ENCODE peak calls at places on chromosomes 12 and 14, in nine cellular contexts. V is HCT116, B is IMR-90, N is DND-41, J is transverse colon, M is RWPE2, K is heart right ventricle, T is stomach, S is neural progenitor cell. Z is an unnamed sample. For H3K27me3 and H3K4me1, the result is how much of the 10 kb centered on the place peaks cover.

GRCh38 chr14:23610090-23610814 is 25.9 kb upstream of the DHRS2 start:
- DNase-seq in K (no peak), N (peak), B (no peak), T (no peak), S (no peak), V (no peak), J (no peak), M (no peak), Z (no peak)

GRCh38 chr12:108955225-108955835 is 65.5 kb downstream of the SVOP start:
- DNase-seq in K (peak), V (no peak), S (no peak), T (no peak), J (no peak), B (no peak), M (peak), N (no peak), Z (no peak)

GRCh38 chr12:43957732-43958131 is 121.9 kb downstream of the TMEM117 start:
- DNase-seq in J (no peak), K (peak), N (peak), V (peak), B (peak), T (no peak), M (no peak), S (peak), Z (no peak)

GRCh38 chr12:33586576-33586975 is 147.0 kb upstream of the SYT10 start:
- DNase-seq in B (no peak), S (no peak), M (no peak), T (no peak), V (no peak), N (no peak), K (no peak), J (no peak), Z (no peak)

GRCh38 chr12:57729321-57729844 is 9.2 kb downstream of the AGAP2 start:
- DNase-seq in T (no peak), M (no peak), V (no peak), B (no peak), K (no peak), J (no peak), N (no peak), S (no peak), Z (no peak)

GRCh38 chr14:63777024-63777423 is 49.2 kb upstream of the SGPP1 start:
- DNase-seq in V (peak), S (no peak), T (no peak), J (no peak), N (no peak), B (peak), K (no peak), M (no peak), Z (no peak)

GRCh38 chr14:54133896-54134295 is 177.3 kb upstream of the BMP4 start:
- DNase-seq in S (no peak), V (no peak), T (no peak), B (peak), J (no peak), M (no peak), K (no peak), N (no peak), Z (no peak)

GRCh38 chr14:23110579-23111375 is 6.0 kb upstream of the CIROP start:
- DNase-seq in T (no peak), V (no peak), B (no peak), J (no peak), N (no peak), K (no peak), S (no peak), M (no peak), Z (no peak)

GRCh38 chr14:24110060-24110459 is 4.5 kb upstream of the DCAF11 start:
- DNase-seq in T (no peak), V (no peak), B (no peak), N (no peak), K (no peak), S (no peak), J (no peak), M (no peak), Z (no peak)

GRCh38 chr12:6219980-6220379 is 19.8 kb downstream of the CD9 start:
- DNase-seq in J (no peak), B (no peak), T (no peak), S (no peak), V (no peak), M (peak), K (no peak), N (no peak), Z (no peak)

GRCh38 chr14:67188326-67188725 is 914 bp upstream of the GARIN2 start:
- DNase-seq in N (no peak), T (no peak), M (no peak), J (no peak), B (no peak), S (no peak), K (no peak), V (no peak), Z (no peak)

GRCh38 chr12:4648099-4648498 is 752 bp downstream of the AKAP3 start:
- DNase-seq in N (no peak), M (no peak), S (no peak), T (no peak), J (no peak), K (no peak), B (no peak), V (no peak), Z (no peak)

GRCh38 chr12:122836027-122836921 is 1.0 kb downstream of the HIP1R start:
- DNase-seq in N (peak), K (no peak), V (no peak), J (peak), M (no peak), T (peak), S (peak), B (peak), Z (peak)

GRCh38 chr14:72948481-72949138 is 22.3 kb downstream of the DCAF4 start:
- DNase-seq in V (peak), J (peak), K (peak), M (no peak), T (peak), B (peak), S (peak), N (peak), Z (peak)

GRCh38 chr14:92686763-92687427 is 61.5 kb downstream of the LGMN start:
- DNase-seq in B (peak), J (peak), S (peak), M (no peak), N (peak), V (peak), K (peak), T (peak), Z (peak)

GRCh38 chr14:102516531-102517411 is 7.2 kb upstream of the ANKRD9 start:
- DNase-seq in N (peak), S (peak), V (no peak), K (no peak), M (peak), T (peak), B (no peak), J (peak), Z (peak)

GRCh38 chr12:12819752-12820311 is 6.7 kb downstream of the DDX47 start:
- DNase-seq in T (no peak), M (no peak), J (no peak), S (no peak), V (no peak), B (peak), K (no peak), N (no peak), Z (no peak)

GRCh38 chr12:42104087-42104486 is 40.6 kb downstream of the GXYLT1 start:
- DNase-seq in S (no peak), K (no peak), M (no peak), V (no peak), J (no peak), T (no peak), B (no peak), N (no peak), Z (no peak)

GRCh38 chr12:71441836-71442566 is 2.4 kb downstream of the LGR5 start:
- DNase-seq in B (no peak), N (no peak), K (no peak), V (no peak), S (no peak), J (no peak), M (no peak), T (no peak), Z (no peak)

GRCh38 chr12:123393747-123394146 is 9.8 kb downstream of the KMT5A start:
- DNase-seq in N (no peak), T (no peak), J (no peak), S (no peak), V (no peak), M (no peak), B (peak), K (no peak), Z (no peak)

GRCh38 chr12:125187148-125187733 is 122.0 kb downstream of the AACS start:
- DNase-seq in J (no peak), K (no peak), T (no peak), V (no peak), M (no peak), B (no peak), N (no peak), S (peak), Z (no peak)

GRCh38 chr12:124588689-124589318 is 21.4 kb upstream of the NCOR2 start:
- DNase-seq in J (no peak), V (no peak), K (peak), M (no peak), N (peak), S (no peak), T (no peak), B (peak), Z (no peak)

DNA sequence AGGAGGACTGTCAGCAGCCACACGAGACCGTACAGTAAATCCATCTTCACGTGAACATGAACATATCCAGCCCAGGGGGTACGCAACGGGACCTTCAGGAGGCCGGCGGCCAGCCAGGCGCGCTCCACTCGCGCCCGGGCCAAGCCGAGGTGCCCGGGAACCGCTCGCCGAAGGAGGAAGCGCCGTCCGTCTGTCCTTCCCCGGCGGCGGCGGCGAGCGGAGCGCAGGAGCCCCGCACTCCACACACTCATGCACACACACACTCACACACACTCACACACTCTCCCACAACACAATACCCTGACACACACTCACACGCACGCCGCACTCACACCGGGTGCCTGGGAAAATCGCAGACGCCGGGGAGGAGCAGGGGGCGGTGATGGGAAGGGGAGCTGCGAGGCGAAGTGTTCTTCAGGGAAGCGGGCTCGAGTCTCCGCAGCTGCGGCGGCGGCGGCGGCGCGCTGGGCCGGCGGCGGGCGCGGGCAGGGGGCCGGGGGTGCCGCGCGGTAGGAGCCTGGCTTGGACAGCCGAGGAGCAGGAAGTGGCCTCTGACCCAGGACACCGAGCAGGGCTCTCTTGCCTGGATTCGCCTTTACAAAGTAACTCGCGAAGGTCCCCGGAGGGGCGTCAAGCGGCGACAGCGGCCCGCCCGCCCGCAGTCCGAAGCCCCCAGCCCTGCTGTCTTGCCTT is 713 bp downstream of the MDGA2 start:
- DNase-seq in J (no peak), T (no peak), M (no peak), N (no peak), B (no peak), V (no peak), K (no peak), S (peak), Z (no peak)
- H3K4me3 ChIP-seq in J (no peak), T (peak), M (no peak), N (no peak), B (no peak), V (no peak), K (no peak), S (peak), Z (no peak)

GRCh38 chr12:48183876-48184548 is 568 bp downstream of the CCDC184 start:
- DNase-seq in V (no peak), N (no peak), B (no peak), J (no peak), T (no peak), K (no peak), S (peak), M (no peak), Z (no peak)
- H3K27me3 ChIP-seq in V (under half), N (half or more), B (half or more), J (half or more), T (under half), K (half or more), S (half or more), M (under half), Z (under half)

GRCh38 chr12:52498971-52499370 is 5.9 kb upstream of the KRT6A start:
- DNase-seq in K (no peak), T (no peak), M (no peak), J (no peak), V (no peak), S (no peak), N (no peak), B (no peak), Z (no peak)

GRCh38 chr12:52499836-52500560 is 6.9 kb upstream of the KRT6A start:
- DNase-seq in V (no peak), B (peak), S (no peak), M (no peak), K (no peak), T (no peak), J (no peak), N (no peak), Z (no peak)

GRCh38 chr12:52496590-52497071 is 3.6 kb upstream of the KRT6A start:
- DNase-seq in M (no peak), N (no peak), J (no peak), B (peak), S (peak), T (no peak), K (no peak), V (peak), Z (no peak)

GRCh38 chr12:52496054-52496453 is 3.0 kb upstream of the KRT6A start:
- DNase-seq in T (no peak), M (no peak), V (no peak), K (no peak), J (no peak), S (no peak), N (no peak), B (no peak), Z (no peak)

DNA sequence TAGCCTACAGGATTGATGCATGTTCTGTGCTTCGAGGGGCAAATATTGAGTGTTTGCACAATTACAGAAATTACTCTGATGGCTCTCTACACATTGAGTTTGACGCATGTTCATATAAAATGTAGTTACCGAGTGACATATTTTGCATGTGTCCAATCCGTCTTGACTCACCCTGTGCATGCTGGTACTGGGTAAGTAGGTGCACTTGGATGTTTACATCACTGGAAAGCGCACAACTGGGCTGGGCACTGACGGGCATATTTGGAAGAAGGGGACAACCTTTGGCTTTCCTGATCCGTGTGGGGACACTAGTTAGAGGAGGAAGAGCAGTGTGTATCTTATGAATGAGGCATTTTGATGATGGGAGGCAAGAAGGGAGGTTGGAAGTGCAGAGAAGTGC is 4.9 kb upstream of the KRT6A start:
- DNase-seq in T (no peak), K (no peak), V (no peak), M (no peak), J (no peak), S (no peak), B (no peak), N (no peak), Z (no peak)
- H3K4me1 ChIP-seq in T (under half), K (under half), V (under half), M (under half), J (under half), S (under half), B (under half), N (under half), Z (under half)

DNA sequence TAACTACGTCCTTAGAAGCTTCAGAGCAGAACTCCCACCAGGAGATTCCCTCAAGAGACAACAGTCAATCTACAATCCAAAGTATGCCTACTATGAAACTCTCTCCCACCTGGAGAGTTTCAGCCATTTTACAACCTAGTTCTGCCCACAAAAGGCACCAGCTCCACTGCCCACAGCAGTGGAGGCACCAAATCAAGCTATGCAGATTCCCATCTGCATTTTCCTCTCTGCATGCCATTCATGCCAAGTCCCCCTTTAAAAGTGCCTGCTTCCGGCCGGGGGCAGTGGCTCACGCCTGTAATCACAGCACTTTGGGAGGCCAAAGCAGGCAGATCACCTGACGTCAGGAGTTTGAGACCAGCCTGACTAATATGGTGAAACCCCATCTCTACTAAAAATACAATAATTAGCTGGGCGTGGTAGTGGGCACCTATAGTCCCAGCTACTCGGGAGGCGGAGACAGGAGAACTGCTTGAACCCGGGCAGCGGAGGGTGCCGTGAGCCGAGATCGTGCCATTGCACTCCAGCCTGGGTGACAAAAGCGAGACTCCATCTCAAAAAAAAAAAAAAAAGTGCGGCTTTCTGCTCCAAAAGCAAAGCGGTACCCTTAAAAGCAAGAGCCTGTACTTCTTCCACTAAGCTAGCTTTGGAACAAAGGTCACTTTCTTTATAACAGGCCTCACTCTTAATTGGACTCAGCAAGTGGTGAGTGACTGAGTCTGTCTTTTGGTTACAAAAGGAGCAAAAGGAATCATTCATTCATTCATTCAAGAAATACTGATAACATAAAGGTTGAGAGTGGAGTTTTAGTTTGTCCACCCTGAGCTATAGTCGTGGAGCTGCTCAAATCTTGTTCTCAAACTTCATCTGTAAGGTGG is 10.1 kb upstream of the DLGAP5 start:
- DNase-seq in K (no peak), N (no peak), M (no peak), T (no peak), V (no peak), B (no peak), J (no peak), S (no peak), Z (no peak)
- H3K4me3 ChIP-seq in K (no peak), N (no peak), M (no peak), T (no peak), V (no peak), B (no peak), J (no peak), S (no peak), Z (no peak)

GRCh38 chr14:104582005-104582404 is 2.4 kb downstream of the C14orf180 start:
- DNase-seq in S (no peak), M (no peak), N (no peak), V (no peak), J (no peak), B (no peak), T (peak), K (peak), Z (no peak)

GRCh38 chr14:104579507-104579906 is at the start of gene C14orf180:
- DNase-seq in N (no peak), M (no peak), K (peak), J (peak), S (no peak), B (no peak), V (no peak), T (peak), Z (no peak)

GRCh38 chr14:104581521-104581920 is 2.0 kb downstream of the C14orf180 start:
- DNase-seq in S (no peak), B (no peak), V (no peak), T (no peak), K (no peak), J (no peak), M (no peak), N (no peak), Z (no peak)

GRCh38 chr14:104582649-104583048 is 3.1 kb downstream of the C14orf180 start:
- DNase-seq in N (no peak), J (no peak), B (no peak), K (peak), T (peak), M (no peak), S (no peak), V (no peak), Z (no peak)

GRCh38 chr14:104580961-104581360 is 1.4 kb downstream of the C14orf180 start:
- DNase-seq in S (no peak), J (peak), B (peak), T (peak), V (no peak), N (no peak), M (no peak), K (peak), Z (no peak)
- H3K27me3 ChIP-seq in S (under half), J (under half), B (under half), T (under half), V (under half), N (under half), M (half or more), K (under half), Z (under half)

DNA sequence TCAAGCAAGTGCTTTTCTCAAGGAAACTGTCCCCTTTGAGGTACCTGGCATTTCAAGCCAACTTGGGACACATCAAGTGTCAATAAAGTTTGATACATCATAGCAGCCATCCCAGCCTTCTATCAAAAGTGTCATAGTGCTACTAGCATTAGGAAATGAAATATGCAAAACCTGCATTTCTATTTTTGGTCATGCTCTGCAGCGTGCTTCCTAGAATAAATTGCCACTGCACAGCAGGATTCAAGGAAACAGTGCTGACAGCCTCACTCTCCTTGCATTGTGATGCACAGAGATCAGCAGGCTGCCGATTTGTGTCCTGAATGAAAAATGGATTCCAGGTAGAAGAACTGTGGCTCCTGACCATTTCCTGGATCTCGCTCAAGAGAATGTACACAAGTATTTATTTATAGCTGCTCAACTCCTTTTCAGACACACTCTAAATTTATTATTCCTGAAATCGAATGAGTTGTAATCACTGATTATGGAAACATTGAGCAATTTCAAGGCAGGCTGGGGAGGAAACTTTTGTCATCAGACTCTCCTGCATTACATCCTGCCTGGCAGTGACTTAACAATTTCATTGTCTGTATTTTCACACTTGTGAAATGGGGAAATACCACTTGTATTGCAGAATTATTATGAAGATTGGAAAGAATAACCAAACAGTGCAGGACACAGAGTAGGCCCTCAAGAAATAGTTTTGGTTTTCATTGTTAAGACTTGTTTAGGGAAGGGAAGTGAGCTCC is 120.9 kb downstream of the SLC38A6 start:
- DNase-seq in T (no peak), J (no peak), M (no peak), K (no peak), S (no peak), B (peak), V (no peak), N (no peak), Z (no peak)
- H3K4me1 ChIP-seq in T (under half), J (under half), M (under half), K (under half), S (under half), B (under half), V (under half), N (under half), Z (under half)

DNA sequence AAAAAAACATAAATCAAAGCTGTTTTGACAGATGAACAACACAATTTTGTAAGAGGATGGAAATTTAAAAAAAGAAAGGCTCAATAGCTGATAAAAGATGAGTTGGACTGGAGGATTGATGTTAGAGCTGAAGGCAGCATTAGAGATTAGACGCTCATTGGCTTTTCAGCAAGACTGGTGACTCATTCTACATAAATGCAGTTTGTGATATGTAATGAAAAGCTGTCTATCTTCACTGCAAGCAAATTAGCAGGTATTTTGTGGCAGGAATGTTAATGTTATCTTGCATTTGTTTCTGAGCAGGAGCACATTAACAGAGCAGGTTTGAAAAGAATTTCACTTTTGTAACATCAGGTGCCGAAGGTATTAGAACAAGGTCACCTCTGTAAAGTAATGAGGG is 442.7 kb upstream of the NOVA1 start:
- DNase-seq in S (no peak), N (no peak), T (no peak), V (no peak), M (no peak), J (no peak), B (no peak), K (no peak), Z (no peak)
- H3K4me3 ChIP-seq in S (no peak), N (no peak), T (no peak), V (no peak), M (no peak), J (no peak), B (no peak), K (no peak), Z (no peak)

Z was measured in CD8-positive, alpha-beta memory T cell.